ENCODE peak calls at places on chromosome 17, in eight cellular contexts. One of them, this sample, is unnamed.

GRCh38 chr17:77883213-77883650 is 75.3 kb upstream of the TNRC6C start:
- DNase-seq in Calu3: no peak
- DNase-seq in H9: no peak
- DNase-seq in type B pancreatic cell: no peak
- DNase-seq in BJ: no peak
- DNase-seq in AG04450: no peak
- DNase-seq in activated B cell treated with CpG ODN at 0.5 μM for 24 hours: no peak
- DNase-seq in kidney: no peak
- DNase-seq in this sample: no peak

GRCh38 chr17:45791041-45791582 is 7.0 kb downstream of the CRHR1 start:
- DNase-seq in H9: no peak
- DNase-seq in activated B cell treated with CpG ODN at 0.5 μM for 24 hours: no peak
- DNase-seq in BJ: no peak
- DNase-seq in type B pancreatic cell: no peak
- DNase-seq in Calu3: no peak
- DNase-seq in AG04450: no peak
- DNase-seq in kidney: no peak
- DNase-seq in this sample: no peak

GRCh38 chr17:82020874-82021727 is 1.6 kb downstream of the CENPX start:
- DNase-seq in Calu3: peak; percentile 84
- DNase-seq in type B pancreatic cell: no peak
- DNase-seq in AG04450: peak; percentile 53
- DNase-seq in kidney: no peak
- DNase-seq in activated B cell treated with CpG ODN at 0.5 μM for 24 hours: no peak
- DNase-seq in H9: peak; percentile 74
- DNase-seq in BJ: no peak
- DNase-seq in this sample: no peak

GRCh38 chr17:29645516-29646051 is 22.9 kb upstream of the CORO6 start:
- DNase-seq in type B pancreatic cell: no peak
- DNase-seq in kidney: peak; percentile 83
- DNase-seq in AG04450: peak; percentile 30
- DNase-seq in BJ: peak; percentile 82
- DNase-seq in H9: no peak
- DNase-seq in Calu3: no peak
- DNase-seq in activated B cell treated with CpG ODN at 0.5 μM for 24 hours: no peak
- DNase-seq in this sample: no peak

GRCh38 chr17:8041249-8041928 is 2.5 kb downstream of the ALOX15B start:
- DNase-seq in BJ: peak; percentile 13
- DNase-seq in type B pancreatic cell: no peak
- DNase-seq in H9: no peak
- DNase-seq in activated B cell treated with CpG ODN at 0.5 μM for 24 hours: no peak
- DNase-seq in AG04450: peak; percentile 29
- DNase-seq in Calu3: peak; percentile 40
- DNase-seq in kidney: no peak
- DNase-seq in this sample: no peak

GRCh38 chr17:78597923-78598545 is 20.8 kb upstream of the DNAH17 start:
- DNase-seq in BJ: peak; percentile 57
- DNase-seq in type B pancreatic cell: no peak
- DNase-seq in kidney: peak; percentile 4
- DNase-seq in Calu3: no peak
- DNase-seq in H9: no peak
- DNase-seq in AG04450: peak; percentile 41
- DNase-seq in activated B cell treated with CpG ODN at 0.5 μM for 24 hours: no peak
- DNase-seq in this sample: peak; percentile 13

GRCh38 chr17:39928868-39929651 is 1.5 kb downstream of the LRRC3C start:
- DNase-seq in AG04450: peak; percentile 77
- DNase-seq in BJ: peak; percentile 92
- DNase-seq in activated B cell treated with CpG ODN at 0.5 μM for 24 hours: no peak
- DNase-seq in H9: no peak
- DNase-seq in Calu3: no peak
- DNase-seq in type B pancreatic cell: no peak
- DNase-seq in kidney: no peak
- DNase-seq in this sample: no peak

GRCh38 chr17:2964370-2964769 is 99.0 kb downstream of the OR1D5 start:
- DNase-seq in activated B cell treated with CpG ODN at 0.5 μM for 24 hours: no peak
- DNase-seq in kidney: no peak
- DNase-seq in H9: peak; percentile 20
- DNase-seq in Calu3: no peak
- DNase-seq in type B pancreatic cell: no peak
- DNase-seq in BJ: no peak
- DNase-seq in AG04450: no peak
- DNase-seq in this sample: no peak

GRCh38 chr17:78471635-78472034 is 93.2 kb downstream of the PGS1 start:
- DNase-seq in activated B cell treated with CpG ODN at 0.5 μM for 24 hours: no peak
- DNase-seq in AG04450: no peak
- DNase-seq in H9: no peak
- DNase-seq in BJ: no peak
- DNase-seq in Calu3: no peak
- DNase-seq in type B pancreatic cell: no peak
- DNase-seq in kidney: no peak
- DNase-seq in this sample: peak; percentile 59

GRCh38 chr17:76473541-76473985 is 6.2 kb downstream of the AANAT start:
- DNase-seq in type B pancreatic cell: no peak
- DNase-seq in AG04450: no peak
- DNase-seq in H9: peak; percentile 89
- DNase-seq in Calu3: no peak
- DNase-seq in BJ: no peak
- DNase-seq in kidney: peak; percentile 78
- DNase-seq in activated B cell treated with CpG ODN at 0.5 μM for 24 hours: no peak
- DNase-seq in this sample: peak; percentile 90
- TF ChIP-seq CTCF in type B pancreatic cell: peak; percentile 55
- TF ChIP-seq CTCF in AG04450: peak; percentile 42
- TF ChIP-seq CTCF in H9: peak; percentile 69
- TF ChIP-seq CTCF in Calu3: peak; percentile 32
- TF ChIP-seq CTCF in BJ: peak; percentile 35
- TF ChIP-seq CTCF in kidney: no peak
- TF ChIP-seq CTCF in activated B cell treated with CpG ODN at 0.5 μM for 24 hours: no peak
- TF ChIP-seq CTCF in this sample: peak; percentile 65

GRCh38 chr17:41567317-41567716 is 4.5 kb downstream of the KRT9 start:
- DNase-seq in type B pancreatic cell: no peak
- DNase-seq in Calu3: no peak
- DNase-seq in kidney: no peak
- DNase-seq in AG04450: no peak
- DNase-seq in BJ: no peak
- DNase-seq in H9: no peak
- DNase-seq in activated B cell treated with CpG ODN at 0.5 μM for 24 hours: no peak
- DNase-seq in this sample: no peak

GRCh38 chr17:41565338-41565737 is 6.5 kb downstream of the KRT9 start:
- DNase-seq in type B pancreatic cell: no peak
- DNase-seq in activated B cell treated with CpG ODN at 0.5 μM for 24 hours: no peak
- DNase-seq in BJ: no peak
- DNase-seq in Calu3: no peak
- DNase-seq in kidney: no peak
- DNase-seq in H9: no peak
- DNase-seq in AG04450: no peak
- DNase-seq in this sample: no peak

GRCh38 chr17:41559548-41559947 is 12.3 kb downstream of the KRT9 start:
- DNase-seq in type B pancreatic cell: no peak
- DNase-seq in AG04450: no peak
- DNase-seq in Calu3: no peak
- DNase-seq in kidney: no peak
- DNase-seq in BJ: no peak
- DNase-seq in H9: no peak
- DNase-seq in activated B cell treated with CpG ODN at 0.5 μM for 24 hours: no peak
- DNase-seq in this sample: no peak

DNA sequence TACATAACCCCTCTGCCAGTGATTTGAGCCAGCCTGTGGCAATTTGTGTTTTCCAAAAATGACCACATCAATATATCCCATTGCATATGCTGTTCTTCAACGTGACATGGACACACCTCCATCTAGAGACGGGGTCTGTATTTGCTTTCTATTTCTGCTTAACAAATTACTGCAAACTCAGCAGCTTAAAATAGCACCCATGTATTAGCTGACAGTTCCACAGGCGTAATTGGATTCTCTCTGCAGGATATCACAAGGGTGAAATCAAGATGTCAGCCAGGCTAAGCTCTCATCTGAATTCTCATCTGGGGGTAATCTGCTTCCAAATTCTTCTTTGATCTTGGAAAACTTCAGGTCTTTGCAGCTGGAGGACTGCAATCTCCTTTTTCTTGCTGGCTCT is 8.3 kb downstream of the KRT9 start:
- DNase-seq in AG04450: no peak
- DNase-seq in BJ: no peak
- DNase-seq in kidney: no peak
- DNase-seq in H9: no peak
- DNase-seq in Calu3: no peak
- DNase-seq in type B pancreatic cell: no peak
- DNase-seq in activated B cell treated with CpG ODN at 0.5 μM for 24 hours: no peak
- DNase-seq in this sample: no peak
- TF ChIP-seq CTCF in AG04450: no peak
- TF ChIP-seq CTCF in BJ: no peak
- TF ChIP-seq CTCF in kidney: no peak
- TF ChIP-seq CTCF in H9: no peak
- TF ChIP-seq CTCF in Calu3: no peak
- TF ChIP-seq CTCF in type B pancreatic cell: no peak
- TF ChIP-seq CTCF in activated B cell treated with CpG ODN at 0.5 μM for 24 hours: no peak
- TF ChIP-seq CTCF in this sample: no peak

GRCh38 chr17:17681187-17681743 is at the start of gene RAI1:
- DNase-seq in type B pancreatic cell: peak; percentile 88
- DNase-seq in Calu3: peak; percentile 76
- DNase-seq in H9: peak; percentile 74
- DNase-seq in kidney: peak; percentile 94
- DNase-seq in BJ: no peak
- DNase-seq in AG04450: peak; percentile 56
- DNase-seq in activated B cell treated with CpG ODN at 0.5 μM for 24 hours: peak; percentile 84
- DNase-seq in this sample: no peak
- TF ChIP-seq CTCF in type B pancreatic cell: peak; percentile 86
- TF ChIP-seq CTCF in Calu3: peak; percentile 41
- TF ChIP-seq CTCF in H9: peak; percentile 67
- TF ChIP-seq CTCF in kidney: peak; percentile 84
- TF ChIP-seq CTCF in BJ: peak; percentile 6
- TF ChIP-seq CTCF in AG04450: peak; percentile 37
- TF ChIP-seq CTCF in activated B cell treated with CpG ODN at 0.5 μM for 24 hours: no peak
- TF ChIP-seq CTCF in this sample: peak; percentile 79

GRCh38 chr17:48037036-48037881 is at the start of gene COPZ2:
- DNase-seq in kidney: peak; percentile 89
- DNase-seq in H9: peak; percentile 69
- DNase-seq in BJ: no peak
- DNase-seq in type B pancreatic cell: no peak
- DNase-seq in Calu3: peak; percentile 64
- DNase-seq in activated B cell treated with CpG ODN at 0.5 μM for 24 hours: peak; percentile 53
- DNase-seq in AG04450: no peak
- DNase-seq in this sample: no peak
- TF ChIP-seq CTCF in kidney: peak; percentile 46
- TF ChIP-seq CTCF in H9: peak; percentile 63
- TF ChIP-seq CTCF in BJ: peak; percentile 79
- TF ChIP-seq CTCF in type B pancreatic cell: peak; percentile 61
- TF ChIP-seq CTCF in Calu3: peak; percentile 54
- TF ChIP-seq CTCF in activated B cell treated with CpG ODN at 0.5 μM for 24 hours: no peak
- TF ChIP-seq CTCF in AG04450: peak; percentile 57
- TF ChIP-seq CTCF in this sample: peak; percentile 79

DNA sequence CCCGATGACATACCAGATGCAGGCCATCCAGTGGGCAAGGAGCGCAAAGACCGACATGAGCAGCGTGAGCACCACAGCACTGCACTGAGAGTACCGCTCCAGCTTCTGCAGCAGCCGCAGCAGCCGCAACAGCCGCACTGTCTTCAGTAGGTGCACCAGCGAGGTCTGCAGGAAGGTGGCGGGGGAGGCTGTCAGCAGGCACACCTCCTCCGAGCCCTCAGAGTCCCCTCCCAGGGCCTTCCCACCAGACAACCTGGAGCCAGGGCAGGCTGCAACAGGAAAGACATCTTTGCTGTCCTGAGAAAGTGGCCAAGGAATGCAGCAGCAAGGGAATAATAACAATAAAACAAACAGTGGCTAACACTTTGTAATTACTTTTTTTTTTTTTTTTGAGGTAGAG is 9.1 kb downstream of the KCNH4 start:
- DNase-seq in BJ: no peak
- DNase-seq in kidney: no peak
- DNase-seq in type B pancreatic cell: no peak
- DNase-seq in activated B cell treated with CpG ODN at 0.5 μM for 24 hours: no peak
- DNase-seq in Calu3: no peak
- DNase-seq in AG04450: no peak
- DNase-seq in H9: peak; percentile 78
- DNase-seq in this sample: no peak
- TF ChIP-seq CTCF in BJ: no peak
- TF ChIP-seq CTCF in kidney: no peak
- TF ChIP-seq CTCF in type B pancreatic cell: no peak
- TF ChIP-seq CTCF in activated B cell treated with CpG ODN at 0.5 μM for 24 hours: no peak
- TF ChIP-seq CTCF in Calu3: no peak
- TF ChIP-seq CTCF in AG04450: no peak
- TF ChIP-seq CTCF in H9: peak; percentile 20
- TF ChIP-seq CTCF in this sample: no peak

GRCh38 chr17:44005527-44005864 is 1.1 kb downstream of the NAGS start:
- DNase-seq in Calu3: no peak
- DNase-seq in kidney: no peak
- DNase-seq in BJ: no peak
- DNase-seq in AG04450: no peak
- DNase-seq in H9: no peak
- DNase-seq in type B pancreatic cell: no peak
- DNase-seq in activated B cell treated with CpG ODN at 0.5 μM for 24 hours: peak; percentile 19
- DNase-seq in this sample: no peak

GRCh38 chr17:44008205-44008909 is 3.9 kb downstream of the NAGS start:
- DNase-seq in type B pancreatic cell: no peak
- DNase-seq in Calu3: no peak
- DNase-seq in activated B cell treated with CpG ODN at 0.5 μM for 24 hours: no peak
- DNase-seq in AG04450: no peak
- DNase-seq in BJ: no peak
- DNase-seq in H9: peak; percentile 53
- DNase-seq in kidney: peak; percentile 61
- DNase-seq in this sample: no peak

GRCh38 chr17:44005865-44006580 is 1.6 kb downstream of the NAGS start:
- DNase-seq in Calu3: peak; percentile 76
- DNase-seq in type B pancreatic cell: no peak
- DNase-seq in kidney: peak; percentile 88
- DNase-seq in BJ: no peak
- DNase-seq in AG04450: no peak
- DNase-seq in activated B cell treated with CpG ODN at 0.5 μM for 24 hours: peak; percentile 49
- DNase-seq in H9: peak; percentile 91
- DNase-seq in this sample: no peak

GRCh38 chr17:44007346-44008204 is 3.2 kb downstream of the NAGS start:
- DNase-seq in activated B cell treated with CpG ODN at 0.5 μM for 24 hours: no peak
- DNase-seq in H9: no peak
- DNase-seq in Calu3: no peak
- DNase-seq in kidney: peak; percentile 57
- DNase-seq in type B pancreatic cell: no peak
- DNase-seq in BJ: no peak
- DNase-seq in AG04450: no peak
- DNase-seq in this sample: peak; percentile 94

GRCh38 chr17:44006581-44007345 is 2.3 kb downstream of the NAGS start:
- DNase-seq in activated B cell treated with CpG ODN at 0.5 μM for 24 hours: peak; percentile 88
- DNase-seq in Calu3: peak; percentile 99
- DNase-seq in type B pancreatic cell: peak; percentile 95
- DNase-seq in AG04450: peak; percentile 87
- DNase-seq in kidney: peak; percentile 100
- DNase-seq in H9: peak; percentile 100
- DNase-seq in BJ: peak; percentile 79
- DNase-seq in this sample: peak; percentile 95
- TF ChIP-seq CTCF in activated B cell treated with CpG ODN at 0.5 μM for 24 hours: no peak
- TF ChIP-seq CTCF in Calu3: peak; percentile 72
- TF ChIP-seq CTCF in type B pancreatic cell: peak; percentile 84
- TF ChIP-seq CTCF in AG04450: peak; percentile 75
- TF ChIP-seq CTCF in kidney: peak; percentile 47
- TF ChIP-seq CTCF in H9: peak; percentile 75
- TF ChIP-seq CTCF in BJ: peak; percentile 72
- TF ChIP-seq CTCF in this sample: peak; percentile 85